ENCODE peak calls at places on chromosomes 6 and 20, in seven cellular contexts. D is A549, G is heart left ventricle, X is transverse colon, N is ovary, H is IMR-90, S is gastrocnemius medialis. W is an unnamed sample. For H3K9me3, the result is how much of the 10 kb centered on the place peaks cover.

GRCh38 chr20:53903652-53903987 is 166.8 kb downstream of the BCAS1 start:
- DNase-seq in G (no peak), D (no peak), H (no peak), S (no peak), X (no peak), N (no peak), W (no peak)

GRCh38 chr6:14177413-14178082 is 60.0 kb downstream of the CD83 start:
- DNase-seq in N (no peak), G (no peak), H (no peak), S (no peak), X (no peak), D (no peak), W (no peak)

GRCh38 chr6:138349891-138350290 is 27.8 kb upstream of the SMIM28 start:
- DNase-seq in S (no peak), D (no peak), N (no peak), H (no peak), G (no peak), X (no peak), W (no peak)

GRCh38 chr6:9943026-9943425 is 471.8 kb downstream of the TFAP2A start:
- DNase-seq in X (no peak), S (no peak), D (no peak), H (no peak), N (no peak), G (no peak), W (no peak)

GRCh38 chr20:10674684-10675455 is 1.1 kb upstream of the JAG1 start:
- DNase-seq in X (peak), D (peak), H (peak), G (peak), S (no peak), N (peak), W (peak)

GRCh38 chr6:166554316-166554715 is 32.2 kb downstream of the RAMACL start:
- DNase-seq in X (no peak), S (no peak), G (peak), N (no peak), H (peak), D (no peak), W (no peak)

GRCh38 chr6:45398075-45398817 is 20.5 kb upstream of the SUPT3H start:
- DNase-seq in D (no peak), G (no peak), X (no peak), S (no peak), H (no peak), N (no peak), W (no peak)

GRCh38 chr20:51428451-51429143 is 113.9 kb downstream of the NFATC2 start:
- DNase-seq in S (no peak), H (peak), G (peak), N (peak), D (no peak), X (peak), W (peak)

GRCh38 chr20:48921883-48922867 is 664 bp downstream of the ARFGEF2 start:
- DNase-seq in G (peak), X (peak), N (no peak), H (peak), D (peak), S (no peak), W (peak)

GRCh38 chr6:133062077-133062476 is 179.1 kb upstream of the EYA4 start:
- DNase-seq in X (no peak), S (peak), D (peak), N (no peak), H (peak), G (peak), W (no peak)

GRCh38 chr6:5084787-5085637 is at the start of gene PPP1R3G:
- DNase-seq in G (peak), X (peak), S (no peak), N (peak), H (peak), D (peak), W (peak)

GRCh38 chr20:7770578-7770977 is 169.7 kb downstream of the HAO1 start:
- DNase-seq in X (no peak), H (no peak), G (peak), D (no peak), S (no peak), N (no peak), W (no peak)

GRCh38 chr6:87053312-87053711 is 41.6 kb downstream of the CGA start:
- DNase-seq in N (no peak), D (no peak), G (no peak), X (no peak), H (no peak), S (no peak), W (no peak)

GRCh38 chr6:7166410-7167293 is 58.9 kb downstream of the RREB1 start:
- DNase-seq in S (no peak), N (no peak), D (no peak), X (peak), G (no peak), H (peak), W (no peak)

GRCh38 chr6:150841697-150842096 is 23.8 kb upstream of the MTHFD1L start:
- DNase-seq in G (no peak), S (no peak), D (no peak), X (no peak), H (no peak), N (no peak), W (no peak)

GRCh38 chr6:36626636-36627035 is 32.5 kb downstream of the SRSF3 start:
- DNase-seq in D (no peak), G (no peak), X (peak), S (no peak), H (no peak), N (no peak), W (no peak)

GRCh38 chr6:23704655-23705054 is 421.4 kb upstream of the NRSN1 start:
- DNase-seq in H (no peak), D (no peak), N (no peak), X (no peak), S (no peak), G (no peak), W (no peak)

GRCh38 chr6:76992553-76992952 is 470.7 kb downstream of the HTR1B start:
- DNase-seq in H (no peak), N (no peak), D (no peak), G (no peak), S (no peak), X (no peak), W (peak)

GRCh38 chr6:123803862-123804681 is at the start of gene NKAIN2:
- DNase-seq in N (no peak), X (no peak), H (no peak), D (no peak), S (peak), G (no peak), W (peak)

GRCh38 chr6:79450984-79451383 is 86.2 kb downstream of the LCA5 start:
- DNase-seq in X (no peak), D (no peak), N (no peak), S (no peak), G (no peak), H (no peak), W (no peak)

GRCh38 chr6:137105375-137105774 is 60.6 kb upstream of the IL20RA start:
- DNase-seq in D (no peak), S (no peak), X (no peak), N (no peak), G (no peak), H (no peak), W (no peak)

GRCh38 chr6:41284726-41285125 is 1.8 kb downstream of the TREM1 start:
- DNase-seq in D (no peak), S (no peak), H (peak), G (no peak), N (no peak), X (no peak), W (no peak)

DNA sequence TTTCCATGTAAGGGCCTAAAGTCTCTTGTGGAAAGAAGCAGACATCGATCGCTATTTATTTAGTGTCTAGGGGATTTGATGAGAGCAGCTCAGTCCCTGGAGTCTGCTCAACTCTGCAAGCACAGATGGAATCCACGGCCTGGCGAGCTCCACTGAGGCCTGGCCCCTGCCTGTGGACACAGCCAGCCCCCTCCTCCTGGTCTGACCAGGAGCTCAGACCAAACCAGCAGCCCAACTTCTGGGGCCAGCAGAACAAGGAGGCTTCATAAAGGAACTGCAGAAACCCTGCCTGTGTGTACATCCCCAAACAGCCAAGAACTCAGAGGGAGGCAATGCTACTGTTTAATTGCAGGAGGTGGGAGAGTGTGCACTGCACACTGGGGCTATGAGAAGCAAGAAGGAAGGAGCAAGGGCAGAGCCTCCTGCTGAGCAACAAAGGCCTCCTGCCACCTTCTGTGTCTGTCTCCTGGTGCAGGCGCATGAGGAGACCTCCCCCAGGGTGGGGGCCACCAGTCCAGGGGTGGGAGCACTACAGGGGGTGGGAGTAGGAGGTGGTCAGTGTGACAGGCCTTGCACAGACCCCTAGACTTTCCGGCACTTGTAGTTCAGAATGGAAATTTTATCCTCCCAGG is 3.8 kb downstream of the CST5 start:
- DNase-seq in H (no peak), D (no peak), N (no peak), G (no peak), S (no peak), X (no peak), W (no peak)
- TF ChIP-seq POLR2A in H (no peak), D (no peak), N (no peak), G (no peak), S (no peak), X (no peak), W (no peak)

DNA sequence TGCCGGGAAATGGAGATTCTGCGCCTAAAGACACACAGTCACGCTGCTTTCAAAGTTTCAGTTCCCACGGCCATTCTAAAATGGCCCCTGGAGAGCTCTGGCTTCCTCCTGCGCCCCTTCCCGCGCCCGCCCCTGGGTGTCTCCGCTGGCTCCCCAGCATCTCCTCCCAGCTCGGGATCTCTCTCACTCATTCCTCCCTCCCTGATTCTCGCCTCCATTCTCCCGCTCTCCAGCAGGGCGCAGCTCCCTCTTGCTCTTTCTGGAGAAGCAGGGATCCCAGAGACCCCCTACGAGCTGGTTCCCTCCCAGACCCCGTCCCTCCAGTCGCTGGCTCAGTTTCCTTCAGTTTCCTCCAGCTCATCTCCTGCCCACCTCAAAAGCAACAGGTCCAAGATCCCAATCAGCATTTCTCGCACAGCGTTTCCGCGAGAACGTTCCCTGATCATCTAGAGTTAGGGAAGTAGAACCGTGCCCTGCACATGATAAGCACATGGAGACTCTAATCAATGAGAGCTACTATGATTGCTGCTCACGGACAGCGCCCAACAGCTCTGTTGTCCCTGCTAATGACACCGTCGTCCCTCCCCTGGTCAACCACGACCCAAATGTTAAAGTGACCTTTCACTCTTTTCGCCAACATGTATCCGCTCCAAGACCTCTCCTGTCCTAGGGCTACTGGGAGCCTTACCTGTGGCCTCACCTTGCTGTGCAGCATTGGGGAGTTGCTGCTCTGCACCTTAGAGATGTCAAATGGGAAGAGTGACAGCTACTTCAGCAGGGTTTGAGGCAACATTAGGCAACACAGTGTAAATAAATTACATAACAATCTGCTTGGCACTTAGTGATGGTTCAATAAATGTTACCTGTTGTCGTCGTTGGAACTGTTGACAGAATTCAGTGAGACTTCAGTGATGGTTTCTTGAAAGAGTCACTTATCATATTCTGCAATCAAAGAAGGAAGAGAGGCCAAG is 218.5 kb upstream of the QKI start:
- DNase-seq in G (no peak), D (no peak), X (no peak), S (no peak), H (no peak), N (no peak), W (no peak)
- H3K27ac ChIP-seq in G (no peak), D (no peak), X (no peak), S (no peak), H (no peak), N (no peak), W (no peak)

DNA sequence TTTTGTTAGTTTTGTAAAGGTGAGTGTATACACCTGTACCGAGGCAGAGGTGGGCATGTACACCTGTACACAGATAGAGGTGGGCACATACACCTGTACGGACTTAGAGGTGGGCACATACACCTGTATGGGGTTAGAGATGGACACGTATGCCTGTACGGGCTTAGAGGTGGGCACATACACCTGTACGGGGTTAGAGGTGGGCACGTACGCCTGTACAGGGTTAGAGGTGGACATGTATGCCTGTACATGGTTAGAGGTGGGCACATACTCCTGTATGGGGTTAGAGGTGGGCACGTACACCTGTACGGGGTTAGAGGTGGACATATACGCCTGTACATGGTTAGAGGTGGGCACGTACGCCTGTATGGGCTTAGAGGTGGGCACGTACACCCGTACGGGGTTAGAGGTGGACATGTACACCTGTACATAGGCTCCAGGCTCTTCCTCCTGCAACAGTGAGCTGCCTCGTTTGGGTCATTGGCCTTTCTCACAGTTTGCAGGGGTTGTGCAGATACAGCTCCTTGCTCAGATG is 63.7 kb downstream of the PHACTR3 start:
- DNase-seq in G (no peak), X (no peak), D (no peak), S (no peak), N (no peak), H (no peak), W (no peak)
- H3K9me3 ChIP-seq in G (under half), X (under half), D (under half), S (under half), N (under half), H (half or more), W (under half)

GRCh38 chr6:154469306-154469935 is 41.1 kb downstream of the CNKSR3 start:
- DNase-seq in X (no peak), S (no peak), N (no peak), D (no peak), H (no peak), G (no peak), W (no peak)
- TF ChIP-seq POLR2A in X (no peak), S (no peak), N (no peak), D (no peak), H (no peak), G (no peak), W (no peak)

DNA sequence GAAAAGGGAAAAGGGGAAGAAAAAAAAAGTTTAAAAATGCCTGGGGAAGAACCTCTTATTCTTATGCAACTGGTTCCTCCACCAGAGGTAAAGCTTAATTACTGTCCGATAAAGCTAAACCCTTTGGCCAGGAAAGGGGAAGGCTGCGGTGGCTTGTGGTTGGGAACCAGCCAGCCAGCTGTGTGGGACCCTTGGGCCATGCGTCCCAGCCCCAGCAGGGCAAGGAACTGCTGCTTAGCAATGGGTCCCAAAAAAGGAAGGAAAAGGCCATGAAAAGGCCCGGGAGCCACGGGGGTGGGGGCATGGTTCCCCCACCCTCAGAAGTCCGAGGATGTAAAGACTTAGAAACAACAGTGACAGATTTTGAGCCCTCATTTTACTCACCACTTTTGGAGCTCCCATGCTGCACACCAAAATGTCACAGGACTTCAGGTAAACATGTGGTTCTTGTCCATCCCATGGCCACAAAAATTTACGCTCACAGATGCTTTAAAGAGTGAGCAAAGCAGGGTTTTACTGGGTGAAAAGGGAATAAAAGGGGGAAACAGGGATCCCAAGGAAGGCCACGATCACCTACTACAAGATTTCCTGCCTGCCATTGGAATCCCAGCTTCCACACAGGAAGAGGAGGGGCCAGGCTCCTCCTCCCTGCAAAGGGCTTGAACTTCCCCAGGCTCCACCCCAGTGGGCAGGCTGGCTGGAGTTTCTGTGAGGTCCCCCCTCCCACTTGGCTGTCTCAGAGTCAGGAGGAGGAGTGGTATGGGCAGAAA is 1234.7 kb upstream of the GJE1 start:
- DNase-seq in G (peak), H (no peak), X (peak), S (no peak), N (no peak), D (no peak), W (peak)
- H3K27ac ChIP-seq in G (peak), H (no peak), X (peak), S (no peak), N (no peak), D (no peak), W (no peak)